ENCODE peak calls at places on chromosome 17, in nine cellular contexts. Y is thoracic aorta, X is gastrocnemius medialis, M is HCT116, E is GM23338, Z is lower lobe of right lung, I is right lobe of liver, L is RWPE2, V is right cardiac atrium. C is an unnamed sample. For H3K4me1, the result is how much of the 10 kb centered on the place peaks cover.

GRCh38 chr17:20281860-20282259 is 185.5 kb downstream of the LGALS9B start:
- ATAC-seq in I (peak), V (peak), E (no peak), X (no peak), L (no peak), Y (peak), M (no peak), Z (peak), C (peak)

GRCh38 chr17:13491916-13492315 is 109.8 kb downstream of the HS3ST3A1 start:
- ATAC-seq in X (no peak), M (no peak), E (no peak), Y (no peak), L (no peak), I (no peak), Z (no peak), V (no peak), C (no peak)

GRCh38 chr17:73187203-73187769 is 5.6 kb upstream of the COG1 start:
- ATAC-seq in X (no peak), E (no peak), Y (no peak), M (no peak), L (no peak), V (no peak), Z (no peak), I (no peak), C (no peak)

GRCh38 chr17:63476494-63476856 is 386 bp upstream of the ACE start:
- ATAC-seq in X (no peak), Y (no peak), Z (peak), M (peak), L (no peak), I (peak), V (peak), E (peak), C (no peak)

GRCh38 chr17:64484380-64484779 is 12.5 kb downstream of the POLG2 start:
- ATAC-seq in E (no peak), Y (no peak), L (no peak), Z (no peak), V (no peak), I (no peak), M (no peak), X (no peak), C (no peak)

GRCh38 chr17:19410101-19410500 is 931 bp upstream of the RNF112 start:
- ATAC-seq in E (no peak), M (peak), L (no peak), V (no peak), Z (no peak), I (no peak), Y (no peak), X (no peak), C (no peak)

GRCh38 chr17:42413464-42414040 is 9.5 kb downstream of the CAVIN1 start:
- ATAC-seq in V (no peak), I (no peak), X (no peak), E (no peak), L (no peak), Z (no peak), Y (no peak), M (no peak), C (no peak)

GRCh38 chr17:22469101-22469880 is 777.0 kb downstream of the KCNJ18 start:
- ATAC-seq in Y (no peak), X (no peak), Z (no peak), L (no peak), M (no peak), I (no peak), E (no peak), V (no peak), C (no peak)

GRCh38 chr17:50779747-50780363 is 12.5 kb upstream of the ANKRD40CL start:
- ATAC-seq in L (no peak), Y (no peak), I (no peak), M (no peak), V (no peak), X (no peak), E (no peak), Z (no peak), C (no peak)

GRCh38 chr17:57068222-57068658 is 16.8 kb upstream of the AKAP1 start:
- ATAC-seq in X (no peak), Z (peak), E (peak), M (peak), V (peak), Y (no peak), L (peak), I (peak), C (no peak)

GRCh38 chr17:36506831-36507230 is 20.4 kb downstream of the ZNHIT3 start:
- ATAC-seq in E (no peak), I (no peak), Y (no peak), L (no peak), X (no peak), V (no peak), Z (no peak), M (no peak), C (no peak)

GRCh38 chr17:59371426-59372099 is 40.1 kb downstream of the YPEL2 start:
- ATAC-seq in I (no peak), E (no peak), X (peak), M (no peak), Y (no peak), Z (no peak), L (no peak), V (peak), C (peak)

GRCh38 chr17:82920150-82920549 is 80.3 kb upstream of the ZNF750 start:
- ATAC-seq in Y (no peak), M (no peak), I (no peak), L (no peak), E (no peak), X (no peak), Z (no peak), V (no peak), C (no peak)

GRCh38 chr17:75875940-75876189 is 2.5 kb downstream of the TRIM47 start:
- ATAC-seq in I (peak), M (no peak), L (peak), V (no peak), Y (no peak), X (no peak), Z (no peak), E (no peak), C (no peak)

GRCh38 chr17:75875182-75875939 is 3.0 kb downstream of the TRIM47 start:
- ATAC-seq in Z (no peak), X (no peak), Y (no peak), L (no peak), I (no peak), V (no peak), M (no peak), E (no peak), C (no peak)

GRCh38 chr17:75876938-75877751 is 1.2 kb downstream of the TRIM47 start:
- ATAC-seq in M (peak), V (peak), X (peak), I (peak), Y (peak), Z (peak), E (peak), L (peak), C (peak)

GRCh38 chr17:75877752-75878173 is 618 bp downstream of the TRIM47 start:
- ATAC-seq in L (peak), V (peak), M (peak), X (peak), Z (peak), I (peak), Y (peak), E (peak), C (peak)

DNA sequence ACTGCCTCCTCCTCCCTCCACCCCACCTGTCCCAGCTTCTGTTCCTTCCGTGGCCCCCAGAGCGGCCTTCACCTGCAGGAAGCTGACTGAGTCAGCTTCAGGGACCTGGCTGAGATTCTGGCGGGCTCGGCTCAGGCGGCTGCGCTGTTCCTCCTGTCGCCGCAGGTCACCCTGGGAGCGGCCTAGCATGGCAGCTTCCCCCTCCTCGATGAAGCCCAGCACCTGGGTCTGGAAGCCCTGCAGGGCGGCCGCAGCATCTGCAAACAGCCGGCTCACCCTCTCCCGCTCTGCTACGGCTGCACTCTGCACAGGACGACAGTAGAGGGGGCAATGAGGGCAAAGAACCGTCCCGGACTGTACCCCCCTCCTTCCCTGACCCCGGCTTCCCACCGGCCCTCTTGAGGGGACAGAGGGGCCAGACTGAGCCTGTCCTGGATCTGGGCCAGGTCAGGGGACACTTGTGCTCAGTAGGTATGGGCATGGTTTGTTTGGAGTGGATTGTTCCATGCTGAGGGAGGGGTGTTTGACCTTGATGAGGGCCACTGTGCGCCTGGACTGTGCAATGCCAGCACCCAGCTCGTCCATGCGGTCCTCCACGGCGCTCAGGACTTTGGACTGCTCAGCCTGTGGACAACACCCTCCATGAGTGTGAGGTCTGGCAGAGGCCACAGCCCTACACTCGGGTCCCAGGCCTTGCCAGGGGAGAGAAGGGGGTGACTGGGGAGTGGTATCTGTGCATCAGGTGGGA is 2.0 kb downstream of the TRIM47 start:
- ATAC-seq in L (peak), M (peak), I (peak), V (peak), Z (peak), E (peak), Y (no peak), X (no peak), C (no peak)
- H3K4me1 ChIP-seq in L (under half), M (half or more), I (under half), V (under half), Z (half or more), E (under half), Y (half or more), X (under half), C (under half)

GRCh38 chr17:17084317-17084835 is 42.1 kb downstream of the MPRIP start:
- ATAC-seq in X (no peak), L (no peak), Y (no peak), M (no peak), I (no peak), V (no peak), E (no peak), Z (no peak), C (no peak)

GRCh38 chr17:17080781-17081180 is 38.5 kb downstream of the MPRIP start:
- ATAC-seq in M (no peak), L (no peak), E (no peak), Z (no peak), Y (no peak), I (no peak), V (no peak), X (no peak), C (no peak)

GRCh38 chr17:17084941-17085340 is 42.7 kb downstream of the MPRIP start:
- ATAC-seq in M (no peak), X (no peak), Z (no peak), V (no peak), I (no peak), Y (no peak), E (no peak), L (no peak), C (no peak)

GRCh38 chr17:17081304-17081940 is 39.2 kb downstream of the MPRIP start:
- ATAC-seq in L (no peak), M (no peak), E (no peak), Y (no peak), Z (no peak), X (no peak), I (no peak), V (peak), C (no peak)

GRCh38 chr17:17082878-17083277 is 40.6 kb downstream of the MPRIP start:
- ATAC-seq in Y (no peak), L (no peak), M (no peak), V (no peak), I (no peak), E (no peak), X (no peak), Z (no peak), C (no peak)
- H3K4me1 ChIP-seq in Y (under half), L (under half), M (under half), V (under half), I (under half), E (under half), X (half or more), Z (under half), C (under half)

GRCh38 chr17:40106760-40107265 is 6.4 kb upstream of the NR1D1 start:
- ATAC-seq in I (no peak), L (no peak), Y (no peak), M (no peak), X (no peak), E (peak), Z (no peak), V (no peak), C (no peak)
- H3K4me1 ChIP-seq in I (under half), L (under half), Y (half or more), M (half or more), X (half or more), E (half or more), Z (half or more), V (under half), C (under half)

DNA sequence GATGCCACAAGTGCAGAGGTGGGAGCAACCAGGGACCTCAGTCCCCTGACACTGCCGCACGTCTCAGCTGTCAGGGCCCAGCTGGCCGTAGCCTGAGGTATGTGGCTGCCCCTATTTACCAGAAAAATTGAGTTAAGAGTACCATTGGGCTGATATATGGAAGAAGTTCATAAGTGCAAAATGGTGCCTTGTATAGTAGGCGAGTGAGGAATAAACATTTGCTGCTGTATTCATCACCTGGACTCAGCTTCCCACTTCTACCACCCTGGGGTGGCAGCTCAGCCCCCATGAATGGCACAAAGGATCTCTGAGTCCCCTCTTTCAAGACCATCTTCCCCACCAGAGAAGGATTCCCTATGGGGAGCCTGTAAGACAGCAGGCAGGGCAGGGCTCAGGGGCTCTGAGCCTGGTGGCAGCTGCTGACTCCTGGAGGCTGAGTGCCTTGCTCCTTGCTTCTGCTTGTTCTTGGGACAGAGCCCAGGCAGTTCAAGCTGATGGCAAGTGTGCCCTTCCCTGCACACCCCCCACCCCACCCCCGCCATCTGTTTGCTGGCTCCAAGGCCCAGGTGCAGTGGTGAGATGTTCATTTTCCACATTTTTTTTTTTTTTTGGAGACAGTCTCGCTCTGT is 29.0 kb downstream of the TRPV2 start:
- ATAC-seq in X (no peak), M (peak), Z (no peak), V (peak), L (peak), I (peak), Y (no peak), E (peak), C (no peak)
- H3K4me1 ChIP-seq in X (under half), M (under half), Z (under half), V (under half), L (under half), I (under half), Y (under half), E (under half), C (under half)

C was measured in gastroesophageal sphincter.